ENCODE peak calls at places on chromosomes 12 and 14, in six cellular contexts. W is spleen; R is A549; X is left lung; J is naive thymus-derived CD4-positive, alpha-beta T cell; Z is left ventricle myocardium inferior. T is an unnamed sample. For H3K9me3, the result is how much of the 10 kb centered on the place peaks cover.

GRCh38 chr12:125552223-125552747 is 487.1 kb downstream of the AACS start:
- DNase-seq in W (no peak), R (no peak), X (no peak), J (no peak), Z (no peak), T (no peak)

GRCh38 chr12:1318327-1319031 is 275.9 kb downstream of the FBXL14 start:
- DNase-seq in W (no peak), R (no peak), X (no peak), J (no peak), Z (no peak), T (no peak)

GRCh38 chr12:9604288-9604687 is 3.4 kb downstream of the KLRB1 start:
- DNase-seq in W (no peak), R (no peak), X (no peak), J (no peak), Z (no peak), T (no peak)

GRCh38 chr12:53232641-53233538 is 881 bp upstream of the RARG start:
- DNase-seq in W (no peak), R (peak), X (peak), J (no peak), Z (peak), T (no peak)

GRCh38 chr14:103704708-103705107 is 10.5 kb downstream of the XRCC3 start:
- DNase-seq in W (peak), R (no peak), X (peak), J (no peak), Z (no peak), T (no peak)

GRCh38 chr14:103524002-103524785 is 1.6 kb upstream of the CKB start:
- DNase-seq in W (peak), R (no peak), X (no peak), J (no peak), Z (no peak), T (no peak)

GRCh38 chr12:78004451-78005093 is 173.9 kb downstream of the NAV3 start:
- DNase-seq in W (no peak), R (no peak), X (no peak), J (no peak), Z (no peak), T (no peak)

GRCh38 chr14:35549551-35549950 is 15.6 kb downstream of the INSM2 start:
- DNase-seq in W (no peak), R (no peak), X (no peak), J (no peak), Z (no peak), T (no peak)

GRCh38 chr12:77947326-77947725 is 116.6 kb downstream of the NAV3 start:
- DNase-seq in W (no peak), R (no peak), X (no peak), J (no peak), Z (no peak), T (no peak)

GRCh38 chr12:123150804-123151678 is at the start of gene PITPNM2:
- DNase-seq in W (peak), R (peak), X (peak), J (peak), Z (peak), T (peak)

GRCh38 chr12:89073027-89073398 is 279.3 kb downstream of the DUSP6 start:
- DNase-seq in W (no peak), R (no peak), X (no peak), J (no peak), Z (no peak), T (no peak)

GRCh38 chr12:100741084-100741711 is 53.4 kb upstream of the ANO4 start:
- DNase-seq in W (no peak), R (peak), X (no peak), J (no peak), Z (no peak), T (no peak)

GRCh38 chr12:12539411-12539810 is 23.3 kb downstream of the DUSP16 start:
- DNase-seq in W (no peak), R (no peak), X (no peak), J (no peak), Z (no peak), T (no peak)

GRCh38 chr12:13101854-13102375 is 1.6 kb downstream of the GSG1 start:
- DNase-seq in W (no peak), R (peak), X (no peak), J (no peak), Z (no peak), T (no peak)

GRCh38 chr14:25116607-25117006 is 66.7 kb upstream of the STXBP6 start:
- DNase-seq in W (no peak), R (no peak), X (no peak), J (no peak), Z (no peak), T (no peak)

GRCh38 chr12:133108150-133108549 is 21.9 kb downstream of the ZNF891 start:
- DNase-seq in W (no peak), R (no peak), X (no peak), J (no peak), Z (no peak), T (no peak)
- H3K9me3 ChIP-seq in W (half or more), R (half or more), X (half or more), J (half or more), Z (half or more), T (half or more)

GRCh38 chr12:7947011-7947410 is 11.0 kb upstream of the SLC2A3 start:
- DNase-seq in W (no peak), R (no peak), X (no peak), J (no peak), Z (no peak), T (no peak)

GRCh38 chr12:7951671-7952070 is 15.7 kb upstream of the SLC2A3 start:
- DNase-seq in W (no peak), R (no peak), X (no peak), J (no peak), Z (no peak), T (no peak)

GRCh38 chr12:7948585-7949264 is 12.7 kb upstream of the SLC2A3 start:
- DNase-seq in W (no peak), R (no peak), X (no peak), J (no peak), Z (no peak), T (no peak)
- H3K9me3 ChIP-seq in W (under half), R (under half), X (under half), J (under half), Z (under half), T (under half)

GRCh38 chr12:70154087-70154486 is 89.1 kb upstream of the CNOT2 start:
- DNase-seq in W (no peak), R (no peak), X (no peak), J (no peak), Z (no peak), T (no peak)
- H3K9me3 ChIP-seq in W (under half), R (under half), X (half or more), J (under half), Z (half or more), T (under half)

GRCh38 chr14:106083082-106083481 is 556.7 kb downstream of the TMEM121 start:
- DNase-seq in W (no peak), R (no peak), X (no peak), J (no peak), Z (no peak), T (no peak)
- H3K9me3 ChIP-seq in W (under half), R (under half), X (under half), J (under half), Z (under half), T (under half)

GRCh38 chr12:94362653-94363052 is 97.0 kb downstream of the CEP83 start:
- DNase-seq in W (no peak), R (no peak), X (no peak), J (no peak), Z (no peak), T (no peak)
- H3K9me3 ChIP-seq in W (under half), R (under half), X (under half), J (under half), Z (under half), T (under half)

GRCh38 chr14:37617864-37618365 is 22.5 kb downstream of the TTC6 start:
- DNase-seq in W (no peak), R (no peak), X (no peak), J (no peak), Z (no peak), T (no peak)
- H3K9me3 ChIP-seq in W (under half), R (under half), X (under half), J (under half), Z (half or more), T (under half)

GRCh38 chr14:63046339-63047268 is 1.3 kb upstream of the KCNH5 start:
- DNase-seq in W (no peak), R (no peak), X (peak), J (no peak), Z (no peak), T (no peak)
- H3K9me3 ChIP-seq in W (under half), R (under half), X (under half), J (under half), Z (under half), T (under half)

GRCh38 chr14:106837870-106838269 is 1311.5 kb downstream of the TMEM121 start:
- DNase-seq in W (no peak), R (no peak), X (no peak), J (no peak), Z (no peak), T (no peak)
- H3K9me3 ChIP-seq in W (under half), R (under half), X (under half), J (under half), Z (under half), T (under half)

GRCh38 chr12:93813972-93814821 is 137.0 kb downstream of the CRADD start:
- DNase-seq in W (no peak), R (no peak), X (no peak), J (no peak), Z (peak), T (no peak)

GRCh38 chr12:93818488-93819047 is 141.4 kb downstream of the CRADD start:
- DNase-seq in W (no peak), R (no peak), X (no peak), J (no peak), Z (peak), T (no peak)

GRCh38 chr12:93824514-93825500 is 147.6 kb downstream of the CRADD start:
- DNase-seq in W (no peak), R (no peak), X (no peak), J (no peak), Z (no peak), T (no peak)

GRCh38 chr12:93823616-93824410 is 146.6 kb downstream of the CRADD start:
- DNase-seq in W (no peak), R (no peak), X (no peak), J (no peak), Z (no peak), T (no peak)

DNA sequence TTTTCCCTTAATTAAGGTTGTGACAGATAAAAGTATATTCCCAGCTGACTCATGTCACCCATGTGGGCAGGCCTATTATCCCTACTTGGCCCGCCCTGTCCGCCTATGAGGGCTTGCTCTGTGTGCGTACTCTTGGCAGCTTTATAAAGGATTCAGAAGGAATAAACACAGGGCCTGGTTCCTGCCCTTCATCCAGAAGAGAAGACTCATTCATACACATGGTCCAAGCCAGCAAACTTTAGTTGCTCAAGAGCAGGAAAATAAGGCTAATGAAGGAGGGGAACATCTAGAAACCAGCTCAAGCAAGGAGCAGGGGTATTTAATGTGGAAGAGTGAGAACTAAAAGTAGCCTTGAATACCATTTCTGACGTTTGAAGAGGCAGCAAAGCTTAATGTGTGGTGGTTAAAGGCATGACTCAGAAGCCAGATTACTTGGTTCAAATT is 141.9 kb downstream of the CRADD start:
- DNase-seq in W (no peak), R (no peak), X (no peak), J (no peak), Z (peak), T (no peak)
- H3K9me3 ChIP-seq in W (under half), R (under half), X (under half), J (under half), Z (under half), T (under half)

DNA sequence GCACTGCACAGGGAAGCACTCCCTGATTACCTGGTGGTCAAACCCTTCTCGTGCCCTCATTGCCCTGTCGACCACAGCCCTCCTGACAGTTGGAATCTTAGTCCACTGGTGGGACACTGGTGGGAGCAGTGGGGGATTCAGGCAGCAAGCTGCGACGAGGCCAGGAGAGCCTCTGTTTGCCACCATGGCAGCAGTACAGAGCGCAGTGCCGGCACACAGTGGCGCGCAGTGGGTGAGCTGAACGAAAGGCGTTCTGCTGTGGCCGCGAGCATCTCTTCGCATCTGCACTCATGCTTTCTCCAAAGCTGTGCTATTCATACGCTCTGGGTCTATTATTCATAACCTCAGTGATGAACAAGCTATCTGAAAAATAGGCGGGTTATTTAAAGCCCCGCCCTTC is 14.3 kb downstream of the RFLNA start:
- DNase-seq in W (no peak), R (no peak), X (peak), J (no peak), Z (no peak), T (no peak)
- H3K9me3 ChIP-seq in W (under half), R (under half), X (under half), J (under half), Z (under half), T (under half)